ENCODE peak calls at places on chromosomes 11 and 22, in seven cellular contexts. C, V, L, E, P, M and R are unnamed samples.

GRCh38 chr11:109304159-109304558 is 117.8 kb upstream of the C11orf87 start:
- DNase-seq in C (no peak), V (no peak), L (no peak), E (no peak), P (no peak), M (no peak), R (no peak)

GRCh38 chr11:133927690-133928627 is 28.8 kb downstream of the IGSF9B start:
- DNase-seq in C (peak; percentile 87), V (peak; percentile 83), L (peak; percentile 53), E (peak; percentile 49), P (peak; percentile 70), M (peak; percentile 47), R (peak; percentile 56)

GRCh38 chr11:4626207-4627105 is 10.8 kb upstream of the OR51D1 start:
- DNase-seq in C (no peak), V (peak; percentile 96), L (peak; percentile 69), E (peak; percentile 85), P (no peak), M (no peak), R (peak; percentile 74)

GRCh38 chr11:35126000-35126878 is 12.7 kb upstream of the CD44 start:
- DNase-seq in C (no peak), V (no peak), L (no peak), E (no peak), P (no peak), M (peak; percentile 47), R (no peak)

GRCh38 chr11:101582242-101583052 is 1.4 kb downstream of the TRPC6 start:
- DNase-seq in C (peak; percentile 39), V (no peak), L (no peak), E (no peak), P (no peak), M (no peak), R (no peak)

GRCh38 chr22:47328550-47329243 is 566.2 kb downstream of the TBC1D22A start:
- DNase-seq in C (peak; percentile 63), V (no peak), L (no peak), E (no peak), P (no peak), M (no peak), R (no peak)

GRCh38 chr22:29330291-29330690 is 14.8 kb upstream of the RASL10A start:
- DNase-seq in C (peak; percentile 35), V (no peak), L (no peak), E (no peak), P (no peak), M (no peak), R (no peak)

GRCh38 chr11:3854977-3855807 is at the start of gene STIM1:
- DNase-seq in C (peak; percentile 97), V (peak; percentile 90), L (peak; percentile 91), E (peak; percentile 88), P (peak; percentile 83), M (peak; percentile 97), R (peak; percentile 92)

GRCh38 chr22:27987557-27987956 is 68.5 kb upstream of the PITPNB start:
- DNase-seq in C (no peak), V (no peak), L (peak; percentile 60), E (no peak), P (no peak), M (no peak), R (no peak)

GRCh38 chr11:129997513-129997912 is 5.1 kb downstream of the PRDM10 start:
- DNase-seq in C (no peak), V (no peak), L (no peak), E (no peak), P (no peak), M (no peak), R (no peak)

GRCh38 chr22:34897126-34897525 is 168.8 kb upstream of the ISX start:
- DNase-seq in C (no peak), V (no peak), L (no peak), E (no peak), P (no peak), M (no peak), R (no peak)

GRCh38 chr11:1852885-1853284 is at the start of gene LSP1:
- DNase-seq in C (peak; percentile 68), V (no peak), L (no peak), E (no peak), P (no peak), M (peak; percentile 90), R (peak; percentile 91)

GRCh38 chr11:115379528-115379927 is 124.7 kb downstream of the CADM1 start:
- DNase-seq in C (no peak), V (no peak), L (no peak), E (no peak), P (no peak), M (no peak), R (no peak)

GRCh38 chr22:25006354-25006753 is 53.8 kb downstream of the KIAA1671 start:
- DNase-seq in C (no peak), V (no peak), L (no peak), E (no peak), P (no peak), M (no peak), R (no peak)

GRCh38 chr11:95095858-95096587 is 6.4 kb downstream of the ENDOD1 start:
- DNase-seq in C (no peak), V (no peak), L (peak; percentile 13), E (no peak), P (no peak), M (no peak), R (no peak)

GRCh38 chr22:27801197-27801615 is 350 bp downstream of the MN1 start:
- DNase-seq in C (peak; percentile 74), V (peak; percentile 35), L (peak; percentile 38), E (no peak), P (peak; percentile 43), M (no peak), R (no peak)

GRCh38 chr11:69718147-69718546 is 14.3 kb upstream of the FGF19 start:
- DNase-seq in C (no peak), V (peak; percentile 97), L (peak; percentile 33), E (peak; percentile 63), P (peak; percentile 94), M (no peak), R (peak; percentile 72)

GRCh38 chr11:108269583-108269982 is 46.7 kb downstream of the ATM start:
- DNase-seq in C (no peak), V (no peak), L (no peak), E (no peak), P (no peak), M (no peak), R (no peak)

GRCh38 chr22:36244522-36245391 is 5.4 kb upstream of the APOL2 start:
- DNase-seq in C (peak; percentile 87), V (peak; percentile 93), L (no peak), E (no peak), P (no peak), M (no peak), R (no peak)

GRCh38 chr11:1574256-1575242 is 2.5 kb upstream of the DUSP8 start:
- DNase-seq in C (peak; percentile 84), V (peak; percentile 36), L (peak; percentile 43), E (no peak), P (no peak), M (peak; percentile 40), R (peak; percentile 71)

GRCh38 chr11:122695076-122695620 is 39.6 kb downstream of the UBASH3B start:
- DNase-seq in C (no peak), V (no peak), L (no peak), E (no peak), P (no peak), M (no peak), R (no peak)

GRCh38 chr11:44309483-44310197 is at the start of gene ALX4:
- DNase-seq in C (peak; percentile 78), V (peak; percentile 58), L (no peak), E (no peak), P (no peak), M (peak; percentile 19), R (peak; percentile 32)

GRCh38 chr11:65718964-65719492 is 1.6 kb downstream of the RNASEH2C start:
- DNase-seq in C (peak; percentile 73), V (no peak), L (no peak), E (no peak), P (no peak), M (no peak), R (peak; percentile 35)

GRCh38 chr11:120431633-120432032 is 79.9 kb upstream of the GRIK4 start:
- DNase-seq in C (no peak), V (peak; percentile 6), L (peak; percentile 78), E (no peak), P (no peak), M (no peak), R (no peak)

GRCh38 chr11:62146476-62147200 is 22.8 kb downstream of the INCENP start:
- DNase-seq in C (no peak), V (no peak), L (no peak), E (no peak), P (no peak), M (no peak), R (no peak)

GRCh38 chr11:93728792-93729128 is 12.5 kb downstream of the TAF1D start:
- DNase-seq in C (no peak), V (no peak), L (no peak), E (no peak), P (no peak), M (no peak), R (no peak)

GRCh38 chr11:2316169-2316962 is 14.6 kb downstream of the TSPAN32 start:
- DNase-seq in C (peak; percentile 53), V (peak; percentile 21), L (no peak), E (no peak), P (no peak), M (no peak), R (no peak)

GRCh38 chr11:108302121-108302785 is 79.4 kb downstream of the ATM start:
- DNase-seq in C (no peak), V (no peak), L (peak; percentile 45), E (no peak), P (no peak), M (no peak), R (no peak)

GRCh38 chr11:56890584-56891305 is 98.0 kb upstream of the OR5AK2 start:
- DNase-seq in C (no peak), V (no peak), L (no peak), E (no peak), P (no peak), M (no peak), R (no peak)

GRCh38 chr11:87143663-87144062 is 105.9 kb downstream of the TMEM135 start:
- DNase-seq in C (no peak), V (no peak), L (no peak), E (no peak), P (no peak), M (no peak), R (no peak)

GRCh38 chr22:28950567-28951411 is 67.4 kb downstream of the ZNRF3 start:
- DNase-seq in C (no peak), V (no peak), L (no peak), E (no peak), P (no peak), M (no peak), R (no peak)

GRCh38 chr11:127609025-127609788 is 608.6 kb upstream of the KIRREL3 start:
- DNase-seq in C (no peak), V (no peak), L (no peak), E (no peak), P (no peak), M (no peak), R (no peak)

GRCh38 chr11:74672956-74673895 is 58.0 kb downstream of the CHRDL2 start:
- DNase-seq in C (peak; percentile 89), V (no peak), L (peak; percentile 39), E (peak; percentile 87), P (no peak), M (no peak), R (no peak)

GRCh38 chr11:90246468-90246867 is 23.6 kb upstream of the CHORDC1 start:
- DNase-seq in C (no peak), V (no peak), L (no peak), E (no peak), P (no peak), M (no peak), R (no peak)

GRCh38 chr11:102456381-102456780 is 3.8 kb upstream of the TMEM123 start:
- DNase-seq in C (no peak), V (no peak), L (no peak), E (no peak), P (no peak), M (no peak), R (no peak)

GRCh38 chr22:42961815-42962214 is 53.1 kb downstream of the PACSIN2 start:
- DNase-seq in C (peak; percentile 63), V (no peak), L (no peak), E (no peak), P (no peak), M (no peak), R (no peak)

GRCh38 chr11:78901831-78902230 is 327.2 kb upstream of the NARS2 start:
- DNase-seq in C (no peak), V (no peak), L (no peak), E (no peak), P (no peak), M (no peak), R (no peak)

GRCh38 chr22:50246242-50247175 is 1.7 kb upstream of the TUBGCP6 start:
- DNase-seq in C (no peak), V (no peak), L (no peak), E (no peak), P (peak; percentile 80), M (no peak), R (peak; percentile 34)